ENCODE peak calls at places on chromosomes 16 and 17, in eight cellular contexts. Y is thoracic aorta, U is substantia nigra, R is psoas muscle, P is EH, C is GM13976, T is T-helper 1 cell, F is EL. A is an unnamed sample.

GRCh38 chr17:63997341-63998048 is 656 bp upstream of the PRR29 start:
- DNase-seq in Y (no peak), R (no peak), C (no peak), F (no peak), P (no peak), U (no peak), T (no peak), A (no peak)

GRCh38 chr17:30334421-30334820 is 564 bp upstream of the TMIGD1 start:
- DNase-seq in T (no peak), Y (no peak), R (no peak), F (no peak), P (peak; percentile 19), U (no peak), C (no peak), A (no peak)

GRCh38 chr17:77479372-77479781 is 338.6 kb downstream of the SEC14L1 start:
- DNase-seq in C (no peak), U (no peak), T (no peak), R (no peak), F (no peak), Y (no peak), P (no peak), A (no peak)

GRCh38 chr17:11412653-11413052 is 171.6 kb downstream of the SHISA6 start:
- DNase-seq in U (no peak), F (no peak), R (no peak), Y (no peak), P (no peak), C (no peak), T (no peak), A (no peak)

GRCh38 chr17:17682293-17682736 is 1.1 kb downstream of the RAI1 start:
- DNase-seq in P (peak; percentile 56), F (peak; percentile 63), T (peak; percentile 53), U (peak; percentile 79), R (no peak), C (peak; percentile 84), Y (no peak), A (no peak)

GRCh38 chr17:83199500-83200201 is 120.2 kb downstream of the METRNL start:
- DNase-seq in P (peak; percentile 88), U (no peak), Y (peak; percentile 33), C (no peak), T (no peak), F (peak; percentile 69), R (peak; percentile 78), A (peak; percentile 50)

GRCh38 chr16:89257757-89258465 is 40.4 kb downstream of the ZNF778 start:
- DNase-seq in U (no peak), R (no peak), C (peak; percentile 34), T (no peak), P (no peak), Y (no peak), F (no peak), A (no peak)

GRCh38 chr16:67156146-67156844 is 3.4 kb downstream of the TRADD start:
- DNase-seq in F (no peak), C (no peak), Y (no peak), U (no peak), P (no peak), T (no peak), R (no peak), A (no peak)

GRCh38 chr16:4169415-4169814 is 53.2 kb upstream of the ADCY9 start:
- DNase-seq in T (no peak), F (no peak), Y (no peak), U (no peak), R (no peak), P (no peak), C (no peak), A (no peak)

GRCh38 chr17:75168998-75169397 is 13.8 kb downstream of the SUMO2 start:
- DNase-seq in R (no peak), T (no peak), P (no peak), U (no peak), F (no peak), Y (no peak), C (no peak), A (no peak)

A was measured in adrenal gland.